ENCODE peak calls at places on chromosomes 7 and 10, in seven cellular contexts. S, V, G, A, Y, J and X are unnamed samples.

GRCh38 chr10:142371-142770 is 7.1 kb downstream of the ZMYND11 start:
- DNase-seq in S (no peak), V (no peak), G (no peak), A (no peak), Y (no peak), J (no peak), X (no peak)

GRCh38 chr10:116764979-116765378 is 22.6 kb upstream of the HSPA12A start:
- DNase-seq in S (no peak), V (no peak), G (no peak), A (no peak), Y (no peak), J (no peak), X (no peak)

GRCh38 chr10:131673396-131673795 is 227.4 kb upstream of the PPP2R2D start:
- DNase-seq in S (no peak), V (no peak), G (no peak), A (no peak), Y (no peak), J (no peak), X (no peak)

GRCh38 chr10:122112625-122113160 is 123.7 kb downstream of the TACC2 start:
- DNase-seq in S (peak), V (peak), G (no peak), A (peak), Y (peak), J (peak), X (peak)

GRCh38 chr10:995559-995926 is 7.3 kb downstream of the GTPBP4 start:
- DNase-seq in S (no peak), V (no peak), G (no peak), A (no peak), Y (no peak), J (no peak), X (no peak)

GRCh38 chr7:43482679-43483252 is 100.1 kb upstream of the STK17A start:
- DNase-seq in S (no peak), V (no peak), G (no peak), A (no peak), Y (no peak), J (no peak), X (no peak)

GRCh38 chr10:26821699-26822542 is 38.8 kb downstream of the ABI1 start:
- DNase-seq in S (no peak), V (no peak), G (no peak), A (no peak), Y (no peak), J (no peak), X (no peak)

GRCh38 chr7:46003896-46004875 is 83.1 kb upstream of the IGFBP3 start:
- DNase-seq in S (no peak), V (no peak), G (no peak), A (no peak), Y (no peak), J (no peak), X (no peak)

GRCh38 chr10:23053036-23053435 is 42.3 kb upstream of the MSRB2 start:
- DNase-seq in S (no peak), V (no peak), G (no peak), A (no peak), Y (peak), J (no peak), X (no peak)

GRCh38 chr10:20877554-20877953 is 19.6 kb downstream of the NEBL start:
- DNase-seq in S (no peak), V (no peak), G (no peak), A (no peak), Y (no peak), J (no peak), X (no peak)

GRCh38 chr10:50025627-50026026 is 37.4 kb downstream of the AGAP6 start:
- DNase-seq in S (no peak), V (no peak), G (no peak), A (no peak), Y (no peak), J (no peak), X (no peak)

GRCh38 chr10:48612241-48612943 is 7.5 kb upstream of the ARHGAP22 start:
- DNase-seq in S (no peak), V (no peak), G (no peak), A (no peak), Y (no peak), J (no peak), X (no peak)

GRCh38 chr7:45037876-45038275 is 37.9 kb downstream of the CCM2 start:
- DNase-seq in S (no peak), V (no peak), G (no peak), A (no peak), Y (no peak), J (no peak), X (no peak)

DNA sequence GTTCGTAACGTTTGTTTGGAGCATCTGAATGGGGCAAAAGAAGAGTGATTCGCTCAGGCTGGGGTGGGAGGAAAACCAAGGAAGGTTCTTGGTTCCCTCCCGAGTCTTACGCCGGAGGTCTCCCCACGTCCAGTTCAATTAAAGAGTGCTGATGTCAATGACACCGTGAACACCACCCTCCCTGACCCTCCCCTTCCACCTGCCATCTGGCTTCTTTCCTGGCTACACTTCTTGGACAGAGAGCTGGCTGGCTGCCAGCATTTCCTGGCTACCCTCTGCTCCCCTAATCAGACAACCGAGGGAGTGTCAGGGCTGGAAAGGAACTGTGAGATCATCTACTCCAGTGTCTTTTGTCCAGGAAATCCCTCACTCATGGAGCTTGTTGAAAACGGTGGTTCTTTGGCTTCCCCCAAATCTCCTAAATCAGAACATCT is 24.1 kb upstream of the FFAR4 start:
- DNase-seq in S (peak), V (peak), G (no peak), A (peak), Y (peak), J (no peak), X (peak)
- H3K4me3 ChIP-seq in S (peak), V (peak), G (no peak), A (no peak), Y (no peak), J (peak), X (no peak)

GRCh38 chr7:2269468-2270460 is 27.7 kb downstream of the NUDT1 start:
- DNase-seq in S (peak), V (no peak), G (no peak), A (no peak), Y (no peak), J (no peak), X (peak)
- H3K4me3 ChIP-seq in S (peak), V (no peak), G (no peak), A (no peak), Y (no peak), J (no peak), X (no peak)

GRCh38 chr10:13263591-13263990 is 29.4 kb upstream of the UCMA start:
- DNase-seq in S (no peak), V (no peak), G (no peak), A (no peak), Y (no peak), J (no peak), X (no peak)
- H3K4me3 ChIP-seq in S (no peak), V (no peak), G (no peak), A (no peak), Y (no peak), J (no peak), X (no peak)

DNA sequence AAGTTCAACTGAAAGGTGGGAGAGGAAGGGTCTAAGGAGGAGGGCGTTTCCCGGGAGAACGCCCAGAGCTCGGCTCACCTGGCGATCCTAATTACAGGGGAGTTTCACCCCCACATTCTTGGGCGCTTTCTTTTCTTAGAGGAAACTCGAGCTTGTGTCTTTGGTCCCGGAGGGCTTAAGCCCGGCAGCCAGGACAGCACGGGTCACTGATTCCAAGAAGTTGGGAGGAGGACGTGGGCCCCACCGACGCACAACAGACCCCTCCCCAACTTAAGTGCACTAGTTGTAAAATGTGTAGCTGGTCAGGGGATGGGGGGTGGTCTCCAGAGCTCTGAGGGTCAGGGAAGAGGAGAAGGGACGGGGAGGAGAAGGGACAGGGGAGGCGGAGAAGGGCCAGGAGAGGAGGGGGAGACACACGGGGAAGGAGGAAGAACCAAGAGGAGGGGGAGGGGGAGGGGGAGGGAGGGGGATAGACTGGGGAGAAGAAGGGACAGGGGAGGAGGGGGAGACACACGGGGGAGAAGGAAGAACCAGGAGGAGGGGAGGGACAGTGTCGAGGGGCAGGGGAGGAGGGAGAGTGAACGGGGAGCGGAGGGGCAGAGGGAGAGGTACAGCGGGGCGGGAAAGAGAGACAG is 870 bp downstream of the BAIAP2L1 start:
- DNase-seq in S (peak), V (no peak), G (no peak), A (no peak), Y (peak), J (no peak), X (no peak)
- H3K4me3 ChIP-seq in S (peak), V (peak), G (no peak), A (peak), Y (peak), J (peak), X (peak)